ENCODE peak calls at places on chromosomes 2 and 18, in nine cellular contexts. D, N, A, L, X, P, M, O and J are unnamed samples.

GRCh38 chr2:147548453-147548852 is 296.4 kb upstream of the ACVR2A start:
- DNase-seq in D (no peak), N (no peak), A (no peak), L (no peak), X (no peak), P (no peak), M (no peak), O (no peak), J (no peak)

GRCh38 chr18:60549338-60549960 is 176.9 kb upstream of the MC4R start:
- DNase-seq in D (peak), N (peak), A (no peak), L (peak), X (no peak), P (no peak), M (no peak), O (peak), J (no peak)

GRCh38 chr2:1641498-1641897 is 102.8 kb downstream of the PXDN start:
- DNase-seq in D (peak), N (no peak), A (no peak), L (no peak), X (no peak), P (no peak), M (no peak), O (peak), J (no peak)

GRCh38 chr2:202051499-202052161 is 18.0 kb downstream of the FZD7 start:
- DNase-seq in D (no peak), N (no peak), A (no peak), L (no peak), X (no peak), P (no peak), M (no peak), O (no peak), J (no peak)

GRCh38 chr2:230384986-230385385 is 31.0 kb upstream of the SP100 start:
- DNase-seq in D (no peak), N (no peak), A (no peak), L (no peak), X (no peak), P (no peak), M (no peak), O (no peak), J (no peak)

GRCh38 chr2:23751747-23752265 is 175.1 kb downstream of the ATAD2B start:
- DNase-seq in D (no peak), N (no peak), A (no peak), L (no peak), X (no peak), P (no peak), M (no peak), O (no peak), J (no peak)

GRCh38 chr2:178632729-178633128 is 152.5 kb downstream of the PLEKHA3 start:
- DNase-seq in D (no peak), N (no peak), A (no peak), L (no peak), X (no peak), P (no peak), M (no peak), O (no peak), J (no peak)

GRCh38 chr18:74579704-74580103 is 18.0 kb upstream of the ZNF407 start:
- DNase-seq in D (no peak), N (no peak), A (no peak), L (no peak), X (no peak), P (no peak), M (no peak), O (peak), J (no peak)

GRCh38 chr2:903223-903900 is 47.3 kb upstream of the SNTG2 start:
- DNase-seq in D (no peak), N (no peak), A (no peak), L (no peak), X (no peak), P (no peak), M (no peak), O (no peak), J (no peak)

GRCh38 chr2:101697794-101698418 is 399 bp downstream of the MAP4K4 start:
- DNase-seq in D (peak), N (no peak), A (peak), L (no peak), X (peak), P (no peak), M (no peak), O (no peak), J (peak)

GRCh38 chr2:29113891-29114321 is 1.3 kb upstream of the CLIP4 start:
- DNase-seq in D (no peak), N (no peak), A (peak), L (peak), X (peak), P (no peak), M (no peak), O (peak), J (peak)

GRCh38 chr18:1464444-1465217 is 560.0 kb downstream of the ADCYAP1 start:
- DNase-seq in D (no peak), N (no peak), A (no peak), L (no peak), X (no peak), P (no peak), M (no peak), O (no peak), J (no peak)

GRCh38 chr2:96806468-96807126 is 9.5 kb upstream of the CNNM3 start:
- DNase-seq in D (no peak), N (no peak), A (no peak), L (no peak), X (no peak), P (peak), M (peak), O (no peak), J (no peak)

GRCh38 chr18:48780151-48781001 is 170.4 kb downstream of the SMAD7 start:
- DNase-seq in D (no peak), N (no peak), A (peak), L (no peak), X (no peak), P (no peak), M (no peak), O (no peak), J (no peak)

GRCh38 chr2:70283500-70284191 is 9.9 kb downstream of the SNRPG start:
- DNase-seq in D (peak), N (no peak), A (no peak), L (no peak), X (no peak), P (no peak), M (no peak), O (no peak), J (no peak)

GRCh38 chr2:45380131-45380836 is 230.8 kb downstream of the SRBD1 start:
- DNase-seq in D (no peak), N (no peak), A (no peak), L (no peak), X (no peak), P (no peak), M (no peak), O (peak), J (no peak)

GRCh38 chr18:47997338-47997780 is 66.9 kb upstream of the SMAD2 start:
- DNase-seq in D (peak), N (no peak), A (no peak), L (no peak), X (no peak), P (no peak), M (no peak), O (peak), J (no peak)

GRCh38 chr2:178327516-178327915 is 123.5 kb downstream of the PRKRA start:
- DNase-seq in D (no peak), N (no peak), A (no peak), L (no peak), X (no peak), P (no peak), M (no peak), O (no peak), J (no peak)

GRCh38 chr2:159683804-159684203 is 28.5 kb upstream of the MARCHF7 start:
- DNase-seq in D (no peak), N (no peak), A (no peak), L (no peak), X (no peak), P (no peak), M (no peak), O (no peak), J (no peak)

GRCh38 chr2:65213035-65213434 is 14.6 kb upstream of the ACTR2 start:
- DNase-seq in D (no peak), N (no peak), A (no peak), L (no peak), X (no peak), P (no peak), M (no peak), O (no peak), J (peak)

GRCh38 chr2:38740851-38741541 is 10.2 kb downstream of the SRSF7 start:
- DNase-seq in D (no peak), N (peak), A (no peak), L (no peak), X (no peak), P (no peak), M (peak), O (peak), J (peak)

GRCh38 chr2:175275499-175275898 is 94.0 kb upstream of the ATP5MC3 start:
- DNase-seq in D (no peak), N (no peak), A (no peak), L (no peak), X (no peak), P (no peak), M (no peak), O (no peak), J (no peak)

GRCh38 chr2:152352616-152353015 is 17.6 kb downstream of the FMNL2 start:
- DNase-seq in D (no peak), N (no peak), A (no peak), L (no peak), X (no peak), P (no peak), M (no peak), O (no peak), J (no peak)

GRCh38 chr2:238239872-238240760 is at the start of gene HES6:
- DNase-seq in D (peak), N (peak), A (peak), L (peak), X (peak), P (peak), M (peak), O (peak), J (peak)

GRCh38 chr2:51103205-51103604 is 71.3 kb upstream of the NRXN1 start:
- DNase-seq in D (no peak), N (no peak), A (no peak), L (no peak), X (peak), P (no peak), M (no peak), O (peak), J (no peak)

GRCh38 chr2:112709703-112710102 is 11.1 kb upstream of the NT5DC4 start:
- DNase-seq in D (no peak), N (no peak), A (no peak), L (no peak), X (no peak), P (no peak), M (no peak), O (no peak), J (no peak)